ENCODE peak calls at places on chromosome 20, in four cellular contexts. J is WTC11, R is upper lobe of left lung, Q is cardiac fibroblast. F is an unnamed sample.

GRCh38 chr20:10848810-10849370 is 175.1 kb upstream of the JAG1 start:
- DNase-seq in J (no peak), R (no peak), Q (peak; percentile 96), F (no peak)

GRCh38 chr20:9147553-9148024 is 78.7 kb downstream of the PLCB4 start:
- DNase-seq in J (no peak), R (no peak), Q (peak; percentile 29), F (no peak)

GRCh38 chr20:31587545-31588389 is 17.3 kb upstream of the ID1 start:
- DNase-seq in J (no peak), R (peak; percentile 61), Q (no peak), F (peak; percentile 19)

GRCh38 chr20:14446446-14446845 is 109.0 kb upstream of the FLRT3 start:
- DNase-seq in J (no peak), R (no peak), Q (no peak), F (no peak)

GRCh38 chr20:19260412-19261090 is 48.1 kb downstream of the SLC24A3 start:
- DNase-seq in J (no peak), R (no peak), Q (peak; percentile 72), F (no peak)

GRCh38 chr20:60249436-60249835 is 291.2 kb downstream of the CDH26 start:
- DNase-seq in J (no peak), R (no peak), Q (peak; percentile 96), F (no peak)

GRCh38 chr20:44109951-44110361 is 77.0 kb downstream of the JPH2 start:
- DNase-seq in J (peak; percentile 59), R (no peak), Q (no peak), F (no peak)

GRCh38 chr20:33209789-33210188 is 7.4 kb upstream of the BPIFA3 start:
- DNase-seq in J (peak; percentile 87), R (peak; percentile 62), Q (peak; percentile 59), F (peak; percentile 95)

GRCh38 chr20:51797357-51798025 is 4.8 kb downstream of the SALL4 start:
- DNase-seq in J (no peak), R (no peak), Q (no peak), F (no peak)

GRCh38 chr20:41121399-41121798 is 15.9 kb upstream of the PLCG1 start:
- DNase-seq in J (no peak), R (no peak), Q (no peak), F (no peak)

GRCh38 chr20:41126719-41127118 is 10.6 kb upstream of the PLCG1 start:
- DNase-seq in J (no peak), R (no peak), Q (no peak), F (no peak)

GRCh38 chr20:41124451-41125094 is 12.8 kb upstream of the PLCG1 start:
- DNase-seq in J (no peak), R (no peak), Q (no peak), F (no peak)

GRCh38 chr20:41123636-41124035 is 13.7 kb upstream of the PLCG1 start:
- DNase-seq in J (no peak), R (no peak), Q (no peak), F (no peak)

GRCh38 chr20:41125530-41126457 is 11.5 kb upstream of the PLCG1 start:
- DNase-seq in J (no peak), R (no peak), Q (no peak), F (no peak)
- TF ChIP-seq CTCF in J (no peak), R (no peak), Q (no peak), F (no peak)

GRCh38 chr20:63955846-63956663 is at the start of gene UCKL1:
- DNase-seq in J (peak; percentile 90), R (peak; percentile 91), Q (peak; percentile 88), F (peak; percentile 84)

GRCh38 chr20:63956664-63957003 is 418 bp upstream of the UCKL1 start:
- DNase-seq in J (no peak), R (no peak), Q (no peak), F (no peak)

GRCh38 chr20:63953764-63954429 is 2.3 kb downstream of the UCKL1 start:
- DNase-seq in J (no peak), R (no peak), Q (no peak), F (no peak)

GRCh38 chr20:63957004-63957689 is 931 bp upstream of the UCKL1 start:
- DNase-seq in J (peak; percentile 78), R (peak; percentile 55), Q (peak; percentile 59), F (peak; percentile 49)

DNA sequence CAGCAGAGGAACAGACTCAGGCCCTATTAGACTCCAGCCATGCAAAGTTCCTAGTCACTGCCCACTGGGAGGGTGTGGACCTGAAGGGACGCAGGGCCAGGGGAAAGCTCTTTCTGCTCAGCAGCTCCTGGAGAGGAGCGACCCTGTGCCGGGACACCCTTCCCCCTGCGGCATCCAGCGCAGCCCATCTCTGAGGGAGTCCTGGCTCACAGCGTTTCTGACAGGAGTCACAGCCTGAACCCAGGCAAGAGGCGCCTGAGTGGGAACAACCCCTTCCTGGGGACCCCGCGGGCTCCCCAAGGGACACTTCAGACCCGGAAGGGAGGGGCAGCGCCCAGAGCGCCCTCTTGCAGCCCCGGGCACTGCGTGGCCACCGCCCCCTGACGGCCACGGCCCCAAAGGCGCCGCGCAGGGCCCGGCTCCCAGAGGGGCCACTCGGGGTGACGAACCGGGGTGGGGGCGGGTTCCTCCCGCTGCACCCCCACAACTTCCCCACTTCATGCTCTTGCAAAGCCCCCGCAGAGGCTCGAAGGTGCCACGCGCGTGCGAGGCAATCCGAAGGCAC is 853 bp downstream of the UCKL1 start:
- DNase-seq in J (peak; percentile 32), R (peak; percentile 66), Q (peak; percentile 31), F (no peak)
- TF ChIP-seq CTCF in J (no peak), R (no peak), Q (peak; percentile 13), F (peak; percentile 45)

DNA sequence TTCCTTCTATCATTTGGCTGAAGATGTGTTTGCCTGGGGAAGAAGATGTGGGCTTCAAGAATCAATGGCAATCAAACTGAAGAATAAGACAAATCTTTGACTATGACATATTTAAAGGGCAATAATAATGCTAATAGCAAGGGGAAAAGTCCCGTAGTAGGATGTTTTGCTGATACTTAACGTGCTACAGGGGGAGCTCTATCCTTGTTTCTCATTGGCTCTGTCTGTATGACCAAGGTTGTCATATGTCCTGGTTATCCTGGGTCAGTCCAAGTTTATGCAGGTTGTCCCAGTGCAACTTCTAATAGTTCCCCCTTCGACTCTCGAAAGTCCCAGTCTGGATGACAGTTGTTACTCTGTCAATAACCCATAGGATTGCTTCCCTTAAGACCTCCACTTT is 321.3 kb downstream of the DHX35 start:
- DNase-seq in J (no peak), R (no peak), Q (no peak), F (no peak)
- TF ChIP-seq CTCF in J (no peak), R (no peak), Q (no peak), F (no peak)

GRCh38 chr20:24780648-24781047 is 168.4 kb upstream of the CST7 start:
- DNase-seq in J (no peak), R (no peak), Q (no peak), F (no peak)

GRCh38 chr20:24782221-24782620 is 166.8 kb upstream of the CST7 start:
- DNase-seq in J (no peak), R (no peak), Q (no peak), F (no peak)

GRCh38 chr20:24779886-24780285 is 169.2 kb upstream of the CST7 start:
- DNase-seq in J (no peak), R (peak; percentile 6), Q (no peak), F (no peak)

GRCh38 chr20:24782801-24783630 is 166.1 kb upstream of the CST7 start:
- DNase-seq in J (peak; percentile 45), R (no peak), Q (no peak), F (no peak)

GRCh38 chr20:24781061-24781980 is 167.7 kb upstream of the CST7 start:
- DNase-seq in J (peak; percentile 44), R (peak; percentile 19), Q (peak; percentile 45), F (no peak)
- TF ChIP-seq CTCF in J (peak; percentile 17), R (no peak), Q (peak; percentile 63), F (peak; percentile 52)

GRCh38 chr20:36217226-36217625 is 19.1 kb upstream of the AAR2 start:
- DNase-seq in J (peak; percentile 74), R (no peak), Q (no peak), F (no peak)
- TF ChIP-seq CTCF in J (peak; percentile 36), R (no peak), Q (no peak), F (peak; percentile 45)

GRCh38 chr20:45893831-45894230 is 2.7 kb downstream of the CTSA start:
- DNase-seq in J (no peak), R (no peak), Q (no peak), F (no peak)

GRCh38 chr20:45890077-45890996 is 671 bp downstream of the NEURL2 start:
- DNase-seq in J (peak; percentile 89), R (peak; percentile 90), Q (peak; percentile 76), F (peak; percentile 69)

GRCh38 chr20:45890997-45891983 is at the start of the genes CTSA and NEURL2:
- DNase-seq in J (peak; percentile 91), R (peak; percentile 95), Q (peak; percentile 95), F (peak; percentile 86)

GRCh38 chr20:45892828-45893500 is 1.8 kb downstream of the CTSA start:
- DNase-seq in J (no peak), R (no peak), Q (no peak), F (no peak)

GRCh38 chr20:45892049-45892816 is 1.1 kb downstream of the CTSA start:
- DNase-seq in J (no peak), R (peak; percentile 40), Q (peak; percentile 42), F (no peak)
- TF ChIP-seq CTCF in J (no peak), R (no peak), Q (peak; percentile 18), F (no peak)

DNA sequence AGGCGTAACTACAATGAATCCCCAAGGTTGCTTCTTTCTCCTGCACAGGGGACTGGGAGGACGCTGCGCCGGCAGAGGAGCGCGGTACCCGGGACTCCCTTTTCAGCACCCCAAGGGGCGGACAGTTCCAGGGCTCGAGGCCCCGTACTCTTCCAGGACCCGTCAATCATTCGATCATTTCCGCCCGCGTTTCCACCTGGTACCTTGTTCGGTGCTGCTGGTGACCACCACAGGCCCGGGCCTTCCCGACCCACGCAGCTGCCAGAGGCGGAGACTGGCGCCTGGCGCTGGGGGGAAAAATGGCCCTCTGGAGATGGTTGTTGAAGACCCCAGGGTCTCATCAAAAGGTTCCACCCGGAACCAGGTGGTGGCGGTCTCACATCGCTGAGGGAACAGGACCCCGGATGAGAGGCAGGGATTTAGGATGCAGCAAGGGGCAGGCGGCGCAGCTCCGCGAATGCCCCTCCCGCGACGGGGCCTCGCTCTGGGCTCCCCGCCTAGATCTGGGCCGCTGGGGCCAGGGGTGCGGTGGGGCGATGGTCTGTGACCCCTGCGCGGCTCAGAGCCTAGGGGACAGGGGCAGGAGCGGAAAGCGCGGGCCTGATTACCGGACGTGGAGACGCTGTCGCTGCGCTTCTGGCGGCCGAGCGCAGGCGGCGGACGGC is 744 bp downstream of the VSX1 start:
- DNase-seq in J (peak; percentile 87), R (no peak), Q (no peak), F (peak; percentile 67)
- TF ChIP-seq CTCF in J (no peak), R (no peak), Q (no peak), F (peak; percentile 35)

GRCh38 chr20:57468523-57469417 is 56.2 kb downstream of the CTCFL start:
- DNase-seq in J (no peak), R (no peak), Q (no peak), F (no peak)

GRCh38 chr20:57467742-57468141 is 57.2 kb downstream of the CTCFL start:
- DNase-seq in J (no peak), R (no peak), Q (no peak), F (no peak)

GRCh38 chr20:57464642-57465211 is 60.2 kb downstream of the CTCFL start:
- DNase-seq in J (no peak), R (peak; percentile 60), Q (peak; percentile 36), F (no peak)

GRCh38 chr20:57465486-57465885 is 59.5 kb downstream of the CTCFL start:
- DNase-seq in J (no peak), R (no peak), Q (no peak), F (no peak)

GRCh38 chr20:57465943-57466342 is 59.0 kb downstream of the CTCFL start:
- DNase-seq in J (no peak), R (no peak), Q (no peak), F (no peak)
- TF ChIP-seq CTCF in J (peak; percentile 34), R (no peak), Q (peak; percentile 6), F (no peak)

GRCh38 chr20:23227274-23227673 is 123.3 kb upstream of the NXT1 start:
- DNase-seq in J (no peak), R (no peak), Q (no peak), F (no peak)
- TF ChIP-seq CTCF in J (no peak), R (no peak), Q (no peak), F (no peak)

GRCh38 chr20:22586645-22587310 is 2.4 kb upstream of the FOXA2 start:
- DNase-seq in J (peak; percentile 83), R (peak; percentile 74), Q (no peak), F (peak; percentile 72)
- TF ChIP-seq CTCF in J (peak; percentile 91), R (peak; percentile 79), Q (peak; percentile 44), F (peak; percentile 98)